ENCODE peak calls at places on chromosomes 3 and 15, in five cellular contexts. X, P, I, Z and C are unnamed samples.

GRCh38 chr3:113498221-113499005 is 16.5 kb downstream of the SPICE1 start:
- DNase-seq in X (no peak), P (no peak), I (peak; percentile 71), Z (no peak), C (no peak)

GRCh38 chr15:70833897-70834765 is 19.8 kb downstream of the LARP6 start:
- DNase-seq in X (peak; percentile 76), P (peak; percentile 78), I (peak; percentile 76), Z (no peak), C (peak; percentile 75)

GRCh38 chr3:139534444-139534812 is 5.1 kb downstream of the RBP1 start:
- DNase-seq in X (peak; percentile 26), P (no peak), I (peak; percentile 83), Z (no peak), C (peak; percentile 87)

GRCh38 chr3:61966200-61966599 is 404.8 kb downstream of the PTPRG start:
- DNase-seq in X (no peak), P (no peak), I (no peak), Z (no peak), C (no peak)

GRCh38 chr3:188975612-188976314 is 196.0 kb upstream of the TPRG1 start:
- DNase-seq in X (no peak), P (no peak), I (no peak), Z (no peak), C (peak; percentile 33)

GRCh38 chr3:195282982-195283381 is 12.0 kb upstream of the XXYLT1 start:
- DNase-seq in X (no peak), P (no peak), I (no peak), Z (no peak), C (no peak)

GRCh38 chr3:178140491-178140890 is 395.7 kb upstream of the KCNMB2 start:
- DNase-seq in X (no peak), P (no peak), I (peak; percentile 6), Z (no peak), C (no peak)

GRCh38 chr3:178036745-178037144 is 499.5 kb upstream of the KCNMB2 start:
- DNase-seq in X (no peak), P (no peak), I (peak; percentile 39), Z (no peak), C (no peak)

GRCh38 chr3:29245441-29245840 is 35.4 kb upstream of the RBMS3 start:
- DNase-seq in X (no peak), P (no peak), I (peak; percentile 35), Z (no peak), C (no peak)

GRCh38 chr3:79651536-79652065 is 116.2 kb downstream of the ROBO1 start:
- DNase-seq in X (no peak), P (no peak), I (no peak), Z (no peak), C (no peak)

GRCh38 chr3:151156618-151157216 is 46.3 kb downstream of the GPR171 start:
- DNase-seq in X (peak; percentile 36), P (no peak), I (peak; percentile 67), Z (no peak), C (no peak)

GRCh38 chr15:81235781-81236507 is 39.3 kb downstream of the IL16 start:
- DNase-seq in X (peak; percentile 85), P (peak; percentile 84), I (peak; percentile 96), Z (no peak), C (peak; percentile 76)

GRCh38 chr3:190084983-190085382 is 35.7 kb downstream of the P3H2 start:
- DNase-seq in X (no peak), P (no peak), I (no peak), Z (no peak), C (no peak)

GRCh38 chr15:58182460-58183163 is 44.4 kb downstream of the AQP9 start:
- DNase-seq in X (no peak), P (peak; percentile 46), I (peak; percentile 75), Z (no peak), C (peak; percentile 37)

GRCh38 chr3:113210608-113211369 is 568 bp upstream of the BOC start:
- DNase-seq in X (no peak), P (no peak), I (peak; percentile 58), Z (no peak), C (no peak)

GRCh38 chr3:151925876-151926275 is 52.4 kb downstream of the SUCNR1 start:
- DNase-seq in X (peak; percentile 77), P (peak; percentile 64), I (peak; percentile 88), Z (no peak), C (peak; percentile 77)

GRCh38 chr15:25848769-25849430 is 14.2 kb downstream of the ATP10A start:
- DNase-seq in X (no peak), P (no peak), I (no peak), Z (no peak), C (no peak)

GRCh38 chr3:32321095-32321835 is 70.4 kb upstream of the CMTM7 start:
- DNase-seq in X (no peak), P (no peak), I (no peak), Z (no peak), C (no peak)

GRCh38 chr15:26838742-26839460 is 28.0 kb upstream of the GABRA5 start:
- DNase-seq in X (no peak), P (no peak), I (peak; percentile 4), Z (no peak), C (peak; percentile 14)

DNA sequence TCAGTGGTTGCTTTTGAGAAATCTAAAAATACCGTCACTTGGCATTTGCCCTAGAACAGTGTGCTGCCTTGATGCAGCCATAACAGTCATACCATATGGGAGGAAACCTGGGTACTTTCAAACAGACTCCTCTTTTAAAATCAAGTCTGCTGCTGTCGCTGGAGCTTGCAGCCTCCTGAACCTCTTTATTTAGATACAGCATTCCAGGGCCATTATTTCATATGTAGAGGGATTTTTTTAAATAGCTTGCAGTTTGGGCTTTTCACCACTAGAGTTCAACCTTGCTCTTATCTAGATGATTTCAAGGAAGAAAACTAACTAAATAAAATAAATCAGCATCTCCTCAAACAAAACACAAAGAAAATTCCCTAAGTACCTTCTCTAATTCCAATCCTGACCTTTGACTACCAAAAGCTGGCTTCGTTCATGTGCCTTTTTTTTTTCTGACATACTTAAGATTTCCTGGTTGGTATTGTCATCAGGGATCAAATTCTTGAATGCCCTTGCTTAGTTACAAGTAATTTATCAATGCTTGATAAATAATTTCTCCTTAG is 111.6 kb downstream of the KBTBD8 start:
- DNase-seq in X (peak; percentile 31), P (no peak), I (peak; percentile 82), Z (no peak), C (no peak)
- H3K4me3 ChIP-seq in X (no peak overlapping the region), P (no peak overlapping the region), I (no peak overlapping the region), Z (no peak overlapping the region), C (no peak overlapping the region)

GRCh38 chr3:51975857-51976549 is 1.1 kb downstream of the ABHD14A start:
- DNase-seq in X (no peak), P (peak; percentile 71), I (peak; percentile 80), Z (peak; percentile 90), C (peak; percentile 23)

GRCh38 chr3:51974963-51975856 is at the start of gene ABHD14A:
- DNase-seq in X (no peak), P (peak; percentile 58), I (peak; percentile 88), Z (peak; percentile 86), C (peak; percentile 73)

GRCh38 chr3:51971350-51971749 is 2.5 kb downstream of the ABHD14B start:
- DNase-seq in X (no peak), P (no peak), I (no peak), Z (no peak), C (no peak)

GRCh38 chr3:51977449-51978142 is 2.7 kb downstream of the ABHD14A start:
- DNase-seq in X (no peak), P (no peak), I (no peak), Z (no peak), C (no peak)

DNA sequence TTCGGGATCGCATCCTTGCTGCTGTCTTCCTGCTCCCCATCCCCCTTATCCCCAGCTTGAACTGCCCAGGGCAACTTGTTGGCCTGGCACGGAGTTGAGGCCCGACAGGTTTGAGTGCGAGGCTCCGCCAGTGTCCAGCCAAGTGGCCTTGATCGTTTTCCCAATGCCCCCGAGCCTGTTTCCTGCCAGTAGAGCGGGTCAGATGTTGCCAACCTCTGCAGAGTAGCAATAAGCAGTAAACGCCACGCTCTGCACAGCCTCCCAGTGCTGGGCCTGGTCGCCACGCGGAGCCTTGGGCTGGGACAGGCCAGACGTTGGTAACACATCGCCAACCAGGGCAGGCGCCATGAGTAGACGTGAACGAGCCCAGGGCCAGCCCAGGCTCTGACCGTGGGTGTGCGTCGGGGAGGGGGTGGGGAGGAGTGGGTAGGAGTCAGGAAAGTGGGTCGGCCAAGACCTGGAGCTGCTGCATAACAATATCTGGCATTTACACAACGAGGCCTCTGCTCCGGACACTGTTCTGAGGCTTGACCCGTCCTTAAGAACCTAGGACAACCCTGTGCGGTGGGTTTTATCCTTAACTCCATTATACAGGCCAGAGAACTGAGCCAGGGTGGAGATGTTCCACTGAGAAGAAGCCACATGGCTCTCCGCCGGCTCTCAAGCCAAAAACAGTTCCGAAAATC is 444 bp upstream of the ABHD14A start:
- DNase-seq in X (no peak), P (no peak), I (peak; percentile 58), Z (no peak), C (peak; percentile 32)
- H3K4me3 ChIP-seq in X (peak overlapping the region; percentile 82), P (peak overlapping the region; percentile 58), I (peak overlapping the region; percentile 92), Z (peak overlapping the region; percentile 70), C (peak overlapping the region; percentile 89)

DNA sequence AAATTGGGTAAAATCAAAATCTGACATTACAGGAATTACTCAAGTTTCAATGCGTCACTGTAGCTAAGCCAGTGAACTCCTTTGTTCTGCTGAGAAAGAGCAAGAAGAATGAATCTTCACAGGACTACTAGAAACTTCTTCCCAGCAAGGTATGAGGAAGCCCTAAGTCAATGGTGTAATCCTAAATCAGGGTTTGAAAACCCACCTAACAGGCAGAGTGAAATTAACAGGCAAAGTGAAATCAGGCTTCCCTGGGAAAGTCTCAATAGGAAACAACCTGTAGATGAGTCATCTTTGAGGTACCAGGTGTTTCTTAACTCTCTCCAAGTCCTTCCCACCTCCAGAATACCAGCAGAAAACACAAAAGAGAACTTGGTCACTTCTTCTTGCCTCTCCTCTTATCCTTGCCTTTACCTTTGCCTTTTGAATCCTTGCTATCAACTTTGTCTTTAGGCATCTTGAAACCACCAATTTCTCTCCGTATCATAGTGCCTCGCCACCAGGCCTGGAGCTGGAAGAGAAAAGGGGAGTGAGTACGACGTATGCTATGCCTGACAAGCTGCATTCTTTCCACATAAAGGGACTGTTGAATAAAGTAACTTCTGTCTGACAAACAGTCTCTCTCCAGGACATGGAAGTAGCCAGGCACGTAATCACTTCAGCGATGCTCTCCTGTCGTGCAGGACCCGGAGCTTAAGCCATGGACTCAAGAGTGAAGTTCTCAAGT is 60.6 kb upstream of the RPL35A start:
- DNase-seq in X (no peak), P (no peak), I (no peak), Z (no peak), C (no peak)
- H3K4me3 ChIP-seq in X (no peak overlapping the region), P (no peak overlapping the region), I (no peak overlapping the region), Z (no peak overlapping the region), C (no peak overlapping the region)

DNA sequence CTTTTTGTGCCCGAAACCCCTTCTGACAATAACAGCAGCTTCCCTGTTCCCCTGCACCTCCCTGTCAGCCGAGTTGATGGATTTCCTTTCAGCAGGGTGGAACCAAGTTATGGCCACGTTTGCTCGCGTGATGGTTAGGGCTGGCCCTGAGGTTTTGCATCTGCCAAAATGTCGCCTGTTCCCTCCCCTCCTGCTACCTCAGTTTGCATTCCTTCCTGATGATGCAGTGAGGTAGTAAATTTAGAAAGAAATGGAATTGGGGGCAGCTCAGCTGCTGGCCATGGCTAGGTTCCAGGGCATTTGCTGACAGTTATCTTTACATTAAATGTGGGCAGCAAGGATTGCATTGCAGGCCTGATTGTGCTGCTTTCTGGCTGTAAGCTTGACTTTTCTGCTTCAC is 13.2 kb downstream of the LIMD1 start:
- DNase-seq in X (no peak), P (peak; percentile 69), I (peak; percentile 55), Z (peak; percentile 74), C (peak; percentile 41)
- H3K4me3 ChIP-seq in X (no peak overlapping the region), P (no peak overlapping the region), I (no peak overlapping the region), Z (no peak overlapping the region), C (no peak overlapping the region)

GRCh38 chr3:160226740-160227048 is 1.5 kb downstream of the C3orf80 start:
- DNase-seq in X (no peak), P (no peak), I (no peak), Z (no peak), C (no peak)
- H3K4me3 ChIP-seq in X (peak overlapping the region; percentile 38), P (no peak overlapping the region), I (peak overlapping the region; percentile 72), Z (no peak overlapping the region), C (no peak overlapping the region)